ENCODE peak calls at places on chromosomes 4 and X, in eight cellular contexts. One of them, this sample, is unnamed.

GRCh38 chr4:55742655-55743191 is 76.9 kb upstream of the EXOC1L start:
- ATAC-seq in IMR-90: peak; percentile 89
- ATAC-seq in stimulated activated naive CD8-positive, alpha-beta T cell treated with anti-CD3 and anti-CD28 coated beads, Interleukin-15, amount 100 ng/mL, for 72 hours: no peak
- ATAC-seq in left cardiac atrium: peak; percentile 38
- ATAC-seq in upper lobe of right lung: no peak
- ATAC-seq in activated naive CD8-positive, alpha-beta T cell treated with anti-CD3 and anti-CD28 coated beads, Interleukin-2, amount 50 U/mL, for 24 hours: no peak
- ATAC-seq in omental fat pad: no peak
- ATAC-seq in heart right ventricle: no peak
- ATAC-seq in this sample: peak; percentile 55

GRCh38 chrX:11664211-11664888 is 1.4 kb downstream of the ARHGAP6 start:
- ATAC-seq in IMR-90: peak; percentile 8
- ATAC-seq in stimulated activated naive CD8-positive, alpha-beta T cell treated with anti-CD3 and anti-CD28 coated beads, Interleukin-15, amount 100 ng/mL, for 72 hours: peak; percentile 28
- ATAC-seq in left cardiac atrium: peak; percentile 33
- ATAC-seq in upper lobe of right lung: no peak
- ATAC-seq in activated naive CD8-positive, alpha-beta T cell treated with anti-CD3 and anti-CD28 coated beads, Interleukin-2, amount 50 U/mL, for 24 hours: no peak
- ATAC-seq in omental fat pad: no peak
- ATAC-seq in heart right ventricle: peak; percentile 38
- ATAC-seq in this sample: no peak

GRCh38 chrX:130071611-130072349 is 38.5 kb downstream of the ELF4 start:
- ATAC-seq in IMR-90: no peak
- ATAC-seq in stimulated activated naive CD8-positive, alpha-beta T cell treated with anti-CD3 and anti-CD28 coated beads, Interleukin-15, amount 100 ng/mL, for 72 hours: no peak
- ATAC-seq in left cardiac atrium: no peak
- ATAC-seq in upper lobe of right lung: no peak
- ATAC-seq in activated naive CD8-positive, alpha-beta T cell treated with anti-CD3 and anti-CD28 coated beads, Interleukin-2, amount 50 U/mL, for 24 hours: no peak
- ATAC-seq in omental fat pad: no peak
- ATAC-seq in heart right ventricle: no peak
- ATAC-seq in this sample: no peak

GRCh38 chr4:89259435-89260028 is 48.1 kb downstream of the GPRIN3 start:
- ATAC-seq in IMR-90: no peak
- ATAC-seq in stimulated activated naive CD8-positive, alpha-beta T cell treated with anti-CD3 and anti-CD28 coated beads, Interleukin-15, amount 100 ng/mL, for 72 hours: no peak
- ATAC-seq in left cardiac atrium: no peak
- ATAC-seq in upper lobe of right lung: no peak
- ATAC-seq in activated naive CD8-positive, alpha-beta T cell treated with anti-CD3 and anti-CD28 coated beads, Interleukin-2, amount 50 U/mL, for 24 hours: no peak
- ATAC-seq in omental fat pad: no peak
- ATAC-seq in heart right ventricle: no peak
- ATAC-seq in this sample: no peak

GRCh38 chr4:121270384-121270783 is 106.3 kb upstream of the TNIP3 start:
- ATAC-seq in IMR-90: no peak
- ATAC-seq in stimulated activated naive CD8-positive, alpha-beta T cell treated with anti-CD3 and anti-CD28 coated beads, Interleukin-15, amount 100 ng/mL, for 72 hours: no peak
- ATAC-seq in left cardiac atrium: no peak
- ATAC-seq in upper lobe of right lung: no peak
- ATAC-seq in activated naive CD8-positive, alpha-beta T cell treated with anti-CD3 and anti-CD28 coated beads, Interleukin-2, amount 50 U/mL, for 24 hours: no peak
- ATAC-seq in omental fat pad: no peak
- ATAC-seq in heart right ventricle: no peak
- ATAC-seq in this sample: no peak

GRCh38 chrX:23756165-23756564 is 13.1 kb upstream of the ACOT9 start:
- ATAC-seq in IMR-90: no peak
- ATAC-seq in stimulated activated naive CD8-positive, alpha-beta T cell treated with anti-CD3 and anti-CD28 coated beads, Interleukin-15, amount 100 ng/mL, for 72 hours: peak; percentile 59
- ATAC-seq in left cardiac atrium: no peak
- ATAC-seq in upper lobe of right lung: peak; percentile 78
- ATAC-seq in activated naive CD8-positive, alpha-beta T cell treated with anti-CD3 and anti-CD28 coated beads, Interleukin-2, amount 50 U/mL, for 24 hours: peak; percentile 52
- ATAC-seq in omental fat pad: no peak
- ATAC-seq in heart right ventricle: no peak
- ATAC-seq in this sample: peak; percentile 80

GRCh38 chr4:97496298-97496873 is 646.9 kb downstream of the STPG2 start:
- ATAC-seq in IMR-90: no peak
- ATAC-seq in stimulated activated naive CD8-positive, alpha-beta T cell treated with anti-CD3 and anti-CD28 coated beads, Interleukin-15, amount 100 ng/mL, for 72 hours: no peak
- ATAC-seq in left cardiac atrium: peak; percentile 41
- ATAC-seq in upper lobe of right lung: no peak
- ATAC-seq in activated naive CD8-positive, alpha-beta T cell treated with anti-CD3 and anti-CD28 coated beads, Interleukin-2, amount 50 U/mL, for 24 hours: no peak
- ATAC-seq in omental fat pad: peak; percentile 47
- ATAC-seq in heart right ventricle: no peak
- ATAC-seq in this sample: no peak

GRCh38 chr4:11566440-11567022 is 137.8 kb upstream of the HS3ST1 start:
- ATAC-seq in IMR-90: peak; percentile 94
- ATAC-seq in stimulated activated naive CD8-positive, alpha-beta T cell treated with anti-CD3 and anti-CD28 coated beads, Interleukin-15, amount 100 ng/mL, for 72 hours: peak; percentile 26
- ATAC-seq in left cardiac atrium: no peak
- ATAC-seq in upper lobe of right lung: no peak
- ATAC-seq in activated naive CD8-positive, alpha-beta T cell treated with anti-CD3 and anti-CD28 coated beads, Interleukin-2, amount 50 U/mL, for 24 hours: peak; percentile 54
- ATAC-seq in omental fat pad: no peak
- ATAC-seq in heart right ventricle: no peak
- ATAC-seq in this sample: peak; percentile 87

GRCh38 chr4:69907151-69907550 is 23.7 kb upstream of the CSN1S1 start:
- ATAC-seq in IMR-90: peak; percentile 61
- ATAC-seq in stimulated activated naive CD8-positive, alpha-beta T cell treated with anti-CD3 and anti-CD28 coated beads, Interleukin-15, amount 100 ng/mL, for 72 hours: no peak
- ATAC-seq in left cardiac atrium: no peak
- ATAC-seq in upper lobe of right lung: no peak
- ATAC-seq in activated naive CD8-positive, alpha-beta T cell treated with anti-CD3 and anti-CD28 coated beads, Interleukin-2, amount 50 U/mL, for 24 hours: no peak
- ATAC-seq in omental fat pad: no peak
- ATAC-seq in heart right ventricle: no peak
- ATAC-seq in this sample: no peak

GRCh38 chr4:118790544-118790943 is 45.4 kb downstream of the SEC24D start:
- ATAC-seq in IMR-90: no peak
- ATAC-seq in stimulated activated naive CD8-positive, alpha-beta T cell treated with anti-CD3 and anti-CD28 coated beads, Interleukin-15, amount 100 ng/mL, for 72 hours: no peak
- ATAC-seq in left cardiac atrium: no peak
- ATAC-seq in upper lobe of right lung: no peak
- ATAC-seq in activated naive CD8-positive, alpha-beta T cell treated with anti-CD3 and anti-CD28 coated beads, Interleukin-2, amount 50 U/mL, for 24 hours: no peak
- ATAC-seq in omental fat pad: no peak
- ATAC-seq in heart right ventricle: peak; percentile 46
- ATAC-seq in this sample: no peak

GRCh38 chr4:37430718-37431416 is 186.3 kb downstream of the NWD2 start:
- ATAC-seq in IMR-90: no peak
- ATAC-seq in stimulated activated naive CD8-positive, alpha-beta T cell treated with anti-CD3 and anti-CD28 coated beads, Interleukin-15, amount 100 ng/mL, for 72 hours: no peak
- ATAC-seq in left cardiac atrium: no peak
- ATAC-seq in upper lobe of right lung: no peak
- ATAC-seq in activated naive CD8-positive, alpha-beta T cell treated with anti-CD3 and anti-CD28 coated beads, Interleukin-2, amount 50 U/mL, for 24 hours: no peak
- ATAC-seq in omental fat pad: no peak
- ATAC-seq in heart right ventricle: no peak
- ATAC-seq in this sample: no peak

GRCh38 chr4:25180524-25181131 is 20.4 kb upstream of the SEPSECS start:
- ATAC-seq in IMR-90: peak; percentile 85
- ATAC-seq in stimulated activated naive CD8-positive, alpha-beta T cell treated with anti-CD3 and anti-CD28 coated beads, Interleukin-15, amount 100 ng/mL, for 72 hours: peak; percentile 78
- ATAC-seq in left cardiac atrium: peak; percentile 55
- ATAC-seq in upper lobe of right lung: peak; percentile 89
- ATAC-seq in activated naive CD8-positive, alpha-beta T cell treated with anti-CD3 and anti-CD28 coated beads, Interleukin-2, amount 50 U/mL, for 24 hours: no peak
- ATAC-seq in omental fat pad: no peak
- ATAC-seq in heart right ventricle: peak; percentile 61
- ATAC-seq in this sample: peak; percentile 77

GRCh38 chrX:154013614-154014360 is 5.9 kb downstream of the IRAK1 start:
- ATAC-seq in IMR-90: peak; percentile 85
- ATAC-seq in stimulated activated naive CD8-positive, alpha-beta T cell treated with anti-CD3 and anti-CD28 coated beads, Interleukin-15, amount 100 ng/mL, for 72 hours: peak; percentile 82
- ATAC-seq in left cardiac atrium: peak; percentile 72
- ATAC-seq in upper lobe of right lung: peak; percentile 74
- ATAC-seq in activated naive CD8-positive, alpha-beta T cell treated with anti-CD3 and anti-CD28 coated beads, Interleukin-2, amount 50 U/mL, for 24 hours: peak; percentile 73
- ATAC-seq in omental fat pad: no peak
- ATAC-seq in heart right ventricle: peak; percentile 68
- ATAC-seq in this sample: peak; percentile 67

GRCh38 chrX:115023139-115023538 is 5.7 kb upstream of the IL13RA2 start:
- ATAC-seq in IMR-90: peak; percentile 85
- ATAC-seq in stimulated activated naive CD8-positive, alpha-beta T cell treated with anti-CD3 and anti-CD28 coated beads, Interleukin-15, amount 100 ng/mL, for 72 hours: no peak
- ATAC-seq in left cardiac atrium: peak; percentile 60
- ATAC-seq in upper lobe of right lung: peak; percentile 33
- ATAC-seq in activated naive CD8-positive, alpha-beta T cell treated with anti-CD3 and anti-CD28 coated beads, Interleukin-2, amount 50 U/mL, for 24 hours: no peak
- ATAC-seq in omental fat pad: peak; percentile 91
- ATAC-seq in heart right ventricle: peak; percentile 51
- ATAC-seq in this sample: no peak

GRCh38 chrX:7617994-7618393 is 225.0 kb upstream of the VCX start:
- ATAC-seq in IMR-90: no peak
- ATAC-seq in stimulated activated naive CD8-positive, alpha-beta T cell treated with anti-CD3 and anti-CD28 coated beads, Interleukin-15, amount 100 ng/mL, for 72 hours: no peak
- ATAC-seq in left cardiac atrium: no peak
- ATAC-seq in upper lobe of right lung: no peak
- ATAC-seq in activated naive CD8-positive, alpha-beta T cell treated with anti-CD3 and anti-CD28 coated beads, Interleukin-2, amount 50 U/mL, for 24 hours: no peak
- ATAC-seq in omental fat pad: no peak
- ATAC-seq in heart right ventricle: no peak
- ATAC-seq in this sample: no peak

GRCh38 chrX:79138658-79139241 is 5.7 kb upstream of the GPR174 start:
- ATAC-seq in IMR-90: no peak
- ATAC-seq in stimulated activated naive CD8-positive, alpha-beta T cell treated with anti-CD3 and anti-CD28 coated beads, Interleukin-15, amount 100 ng/mL, for 72 hours: peak; percentile 50
- ATAC-seq in left cardiac atrium: no peak
- ATAC-seq in upper lobe of right lung: peak; percentile 21
- ATAC-seq in activated naive CD8-positive, alpha-beta T cell treated with anti-CD3 and anti-CD28 coated beads, Interleukin-2, amount 50 U/mL, for 24 hours: peak; percentile 52
- ATAC-seq in omental fat pad: no peak
- ATAC-seq in heart right ventricle: no peak
- ATAC-seq in this sample: peak; percentile 95

This sample was measured in stimulated activated memory B cell treated with anti-CD40 and anti-IgM and Interleukin-4, amounts not matched to agents 10 μg/mL and 1 μg/mL and 100 μg/mL, for 72 hours.